ENCODE peak calls at places on chromosomes 2 and 18, in six cellular contexts. H, L, K, D, J and O are unnamed samples.

GRCh38 chr2:168573128-168573903 is 117.2 kb downstream of the CERS6 start:
- DNase-seq in H (no peak), D (peak), J (peak), K (peak), L (no peak), O (no peak)

GRCh38 chr2:231592636-231593145 is at the start of gene TEX44:
- DNase-seq in H (no peak), K (no peak), J (no peak), D (no peak), L (no peak), O (no peak)

GRCh38 chr2:98496750-98497493 is 52.3 kb downstream of the INPP4A start:
- DNase-seq in D (no peak), H (no peak), L (no peak), K (no peak), J (no peak), O (no peak)

GRCh38 chr2:55148269-55148668 is 83.8 kb downstream of the CLHC1 start:
- DNase-seq in K (peak), J (peak), D (peak), H (no peak), L (no peak), O (no peak)

GRCh38 chr2:71120195-71120594 is 9.8 kb downstream of the MCEE start:
- DNase-seq in J (no peak), D (peak), L (no peak), K (no peak), H (no peak), O (no peak)

GRCh38 chr18:26511339-26512071 is 36.8 kb downstream of the KCTD1 start:
- DNase-seq in K (no peak), J (no peak), D (no peak), L (no peak), H (no peak), O (no peak)

GRCh38 chr2:227707390-227707789 is 10.4 kb downstream of the SLC19A3 start:
- DNase-seq in H (no peak), D (no peak), L (no peak), K (no peak), J (no peak), O (no peak)

GRCh38 chr2:206204710-206205109 is 45.0 kb downstream of the EEF1B2 start:
- DNase-seq in J (no peak), D (no peak), H (no peak), K (no peak), L (no peak), O (no peak)

GRCh38 chr18:46343940-46344372 is 239.8 kb downstream of the HAUS1 start:
- DNase-seq in J (no peak), H (no peak), L (peak), K (no peak), D (no peak), O (peak)

GRCh38 chr2:12288048-12288447 is 428.7 kb upstream of the TRIB2 start:
- DNase-seq in J (no peak), L (no peak), K (no peak), H (no peak), D (no peak), O (no peak)

GRCh38 chr18:65436430-65436829 is 314.4 kb upstream of the CDH7 start:
- DNase-seq in K (no peak), L (no peak), H (no peak), D (no peak), J (no peak), O (no peak)

GRCh38 chr2:26401739-26402541 is at the start of gene DRC1:
- DNase-seq in J (peak), H (no peak), L (peak), D (peak), K (peak), O (no peak)

GRCh38 chr2:20443276-20443920 is 3.5 kb upstream of the RHOB start:
- DNase-seq in H (no peak), K (no peak), L (peak), D (peak), J (peak), O (no peak)

GRCh38 chr18:6488956-6489355 is 74.2 kb upstream of the L3MBTL4 start:
- DNase-seq in L (no peak), H (no peak), D (no peak), J (no peak), K (no peak), O (no peak)

GRCh38 chr2:33726415-33726814 is 127.3 kb upstream of the FAM98A start:
- DNase-seq in K (no peak), J (no peak), H (no peak), L (no peak), D (no peak), O (no peak)

GRCh38 chr2:207750876-207751275 is 18.8 kb downstream of the FZD5 start:
- DNase-seq in D (no peak), L (no peak), J (no peak), H (no peak), K (no peak), O (no peak)

GRCh38 chr2:20666364-20667150 is at the start of gene GDF7:
- DNase-seq in K (no peak), J (peak), L (peak), H (no peak), D (peak), O (no peak)

GRCh38 chr2:118834901-118835738 is 12.3 kb downstream of the EN1 start:
- DNase-seq in H (no peak), D (no peak), J (peak), L (no peak), K (no peak), O (no peak)

GRCh38 chr18:9647496-9648323 is 33.4 kb upstream of the PPP4R1 start:
- DNase-seq in L (no peak), D (no peak), K (no peak), H (no peak), J (no peak), O (no peak)

GRCh38 chr18:61203151-61203550 is 130.1 kb upstream of the CDH20 start:
- DNase-seq in H (no peak), K (peak), J (peak), D (peak), L (no peak), O (no peak)